ENCODE peak calls at places on chromosomes 7 and 10, in eight cellular contexts. R, L, T, Q, S, D, E and N are unnamed samples.

GRCh38 chr10:28332699-28333098 is 29.8 kb upstream of the MPP7 start:
- DNase-seq in R (no peak), L (no peak), T (no peak), Q (no peak), S (peak; percentile 3), D (no peak), E (no peak), N (no peak)

GRCh38 chr7:92667816-92668540 is 77.8 kb upstream of the FAM133B start:
- DNase-seq in R (peak; percentile 12), L (no peak), T (no peak), Q (no peak), S (no peak), D (no peak), E (no peak), N (no peak)

GRCh38 chr10:124696446-124697392 is 47.5 kb downstream of the FAM53B start:
- DNase-seq in R (no peak), L (no peak), T (peak; percentile 33), Q (no peak), S (no peak), D (no peak), E (no peak), N (no peak)

GRCh38 chr10:69360485-69361302 is 56.0 kb downstream of the TACR2 start:
- DNase-seq in R (peak; percentile 81), L (no peak), T (peak; percentile 90), Q (no peak), S (no peak), D (peak; percentile 46), E (no peak), N (peak; percentile 85)

GRCh38 chr10:75261813-75262725 is 26.3 kb upstream of the COMTD1 start:
- DNase-seq in R (no peak), L (no peak), T (no peak), Q (no peak), S (no peak), D (no peak), E (no peak), N (no peak)

GRCh38 chr7:43589728-43590127 is 6.8 kb downstream of the STK17A start:
- DNase-seq in R (no peak), L (no peak), T (no peak), Q (no peak), S (no peak), D (no peak), E (no peak), N (no peak)

GRCh38 chr7:101936223-101936611 is 118.8 kb downstream of the CUX1 start:
- DNase-seq in R (no peak), L (no peak), T (no peak), Q (no peak), S (no peak), D (no peak), E (no peak), N (no peak)

GRCh38 chr7:157404845-157405481 is 68.2 kb downstream of the DNAJB6 start:
- DNase-seq in R (peak; percentile 87), L (no peak), T (no peak), Q (no peak), S (no peak), D (no peak), E (no peak), N (no peak)